ENCODE peak calls at places on chromosomes 13 and 19, in seven cellular contexts. One of them, this sample, is unnamed.
A peak's percentile ranks its signal among the peaks of the same experiment; 100 is the strongest.

GRCh38 chr13:47901451-47901850 is 99.6 kb downstream of the SUCLA2 start:
- DNase-seq in GM12878: no peak
- DNase-seq in K562: no peak
- DNase-seq in HepG2: no peak
- DNase-seq in SK-N-SH: no peak
- DNase-seq in HCT116: no peak
- DNase-seq in H1: no peak
- DNase-seq in this sample: no peak

GRCh38 chr19:7748756-7749155 is 1.4 kb upstream of the CD209 start:
- DNase-seq in GM12878: no peak
- DNase-seq in K562: no peak
- DNase-seq in HepG2: peak; percentile 14
- DNase-seq in SK-N-SH: no peak
- DNase-seq in HCT116: peak; percentile 50
- DNase-seq in H1: peak; percentile 60
- DNase-seq in this sample: peak; percentile 89

GRCh38 chr13:98941536-98941935 is 36.3 kb downstream of the DOCK9 start:
- DNase-seq in GM12878: no peak
- DNase-seq in K562: no peak
- DNase-seq in HepG2: no peak
- DNase-seq in SK-N-SH: no peak
- DNase-seq in HCT116: no peak
- DNase-seq in H1: no peak
- DNase-seq in this sample: no peak

GRCh38 chr19:3780786-3781304 is 5.3 kb downstream of the MATK start:
- DNase-seq in GM12878: no peak
- DNase-seq in K562: no peak
- DNase-seq in HepG2: no peak
- DNase-seq in SK-N-SH: no peak
- DNase-seq in HCT116: no peak
- DNase-seq in H1: no peak
- DNase-seq in this sample: no peak

GRCh38 chr19:18390075-18390909 is 4.3 kb downstream of the GDF15 start:
- DNase-seq in GM12878: no peak
- DNase-seq in K562: no peak
- DNase-seq in HepG2: no peak
- DNase-seq in SK-N-SH: no peak
- DNase-seq in HCT116: no peak
- DNase-seq in H1: no peak
- DNase-seq in this sample: no peak

GRCh38 chr13:38582133-38582532 is 104.7 kb upstream of the FREM2 start:
- DNase-seq in GM12878: no peak
- DNase-seq in K562: peak; percentile 7
- DNase-seq in HepG2: peak; percentile 47
- DNase-seq in SK-N-SH: peak; percentile 20
- DNase-seq in HCT116: no peak
- DNase-seq in H1: no peak
- DNase-seq in this sample: peak; percentile 13

GRCh38 chr19:45577111-45577905 is 7.3 kb downstream of the OPA3 start:
- DNase-seq in GM12878: no peak
- DNase-seq in K562: no peak
- DNase-seq in HepG2: peak; percentile 86
- DNase-seq in SK-N-SH: no peak
- DNase-seq in HCT116: no peak
- DNase-seq in H1: no peak
- DNase-seq in this sample: peak; percentile 77

GRCh38 chr19:48635966-48636858 is 967 bp downstream of the DBP start:
- DNase-seq in GM12878: no peak
- DNase-seq in K562: no peak
- DNase-seq in HepG2: no peak
- DNase-seq in SK-N-SH: no peak
- DNase-seq in HCT116: no peak
- DNase-seq in H1: peak; percentile 60
- DNase-seq in this sample: no peak

GRCh38 chr13:113764793-113765190 is 5.8 kb downstream of the TMEM255B start:
- DNase-seq in GM12878: no peak
- DNase-seq in K562: no peak
- DNase-seq in HepG2: no peak
- DNase-seq in SK-N-SH: no peak
- DNase-seq in HCT116: no peak
- DNase-seq in H1: no peak
- DNase-seq in this sample: no peak

GRCh38 chr19:1113278-1113985 is 9.6 kb downstream of the GPX4 start:
- DNase-seq in GM12878: peak; percentile 24
- DNase-seq in K562: peak; percentile 96
- DNase-seq in HepG2: peak; percentile 89
- DNase-seq in SK-N-SH: peak; percentile 100
- DNase-seq in HCT116: peak; percentile 80
- DNase-seq in H1: peak; percentile 99
- DNase-seq in this sample: peak; percentile 94

GRCh38 chr13:113935523-113935922 is 38.4 kb downstream of the C13orf46 start:
- DNase-seq in GM12878: no peak
- DNase-seq in K562: no peak
- DNase-seq in HepG2: no peak
- DNase-seq in SK-N-SH: peak; percentile 55
- DNase-seq in HCT116: no peak
- DNase-seq in H1: no peak
- DNase-seq in this sample: no peak

GRCh38 chr19:40576181-40576584 is 490 bp upstream of the SHKBP1 start:
- DNase-seq in GM12878: no peak
- DNase-seq in K562: peak; percentile 43
- DNase-seq in HepG2: no peak
- DNase-seq in SK-N-SH: no peak
- DNase-seq in HCT116: no peak
- DNase-seq in H1: peak; percentile 70
- DNase-seq in this sample: peak; percentile 31

GRCh38 chr19:35166100-35167063 is 11.8 kb downstream of the FXYD5 start:
- DNase-seq in GM12878: no peak
- DNase-seq in K562: peak; percentile 65
- DNase-seq in HepG2: no peak
- DNase-seq in SK-N-SH: no peak
- DNase-seq in HCT116: no peak
- DNase-seq in H1: no peak
- DNase-seq in this sample: no peak

GRCh38 chr13:36954542-36954941 is 34.5 kb upstream of the SMAD9 start:
- DNase-seq in GM12878: no peak
- DNase-seq in K562: no peak
- DNase-seq in HepG2: no peak
- DNase-seq in SK-N-SH: no peak
- DNase-seq in HCT116: no peak
- DNase-seq in H1: no peak
- DNase-seq in this sample: no peak

GRCh38 chr13:36950920-36951319 is 30.9 kb upstream of the SMAD9 start:
- DNase-seq in GM12878: no peak
- DNase-seq in K562: no peak
- DNase-seq in HepG2: no peak
- DNase-seq in SK-N-SH: no peak
- DNase-seq in HCT116: no peak
- DNase-seq in H1: no peak
- DNase-seq in this sample: no peak

GRCh38 chr13:36945078-36945477 is 25.0 kb upstream of the SMAD9 start:
- DNase-seq in GM12878: no peak
- DNase-seq in K562: no peak
- DNase-seq in HepG2: no peak
- DNase-seq in SK-N-SH: no peak
- DNase-seq in HCT116: no peak
- DNase-seq in H1: no peak
- DNase-seq in this sample: no peak

GRCh38 chr13:36950330-36950729 is 30.3 kb upstream of the SMAD9 start:
- DNase-seq in GM12878: no peak
- DNase-seq in K562: no peak
- DNase-seq in HepG2: no peak
- DNase-seq in SK-N-SH: no peak
- DNase-seq in HCT116: no peak
- DNase-seq in H1: no peak
- DNase-seq in this sample: no peak
- TF ChIP-seq JUND in GM12878: no peak
- TF ChIP-seq JUND in K562: no peak
- TF ChIP-seq JUND in HepG2: no peak
- TF ChIP-seq JUND in SK-N-SH: no peak
- TF ChIP-seq JUND in HCT116: no peak
- TF ChIP-seq JUND in H1: no peak
- TF ChIP-seq JUND in this sample: no peak

GRCh38 chr13:45194081-45194939 is 6.5 kb downstream of the KCTD4 start:
- DNase-seq in GM12878: no peak
- DNase-seq in K562: no peak
- DNase-seq in HepG2: no peak
- DNase-seq in SK-N-SH: no peak
- DNase-seq in HCT116: no peak
- DNase-seq in H1: no peak
- DNase-seq in this sample: no peak
- TF ChIP-seq JUND in GM12878: no peak
- TF ChIP-seq JUND in K562: no peak
- TF ChIP-seq JUND in HepG2: no peak
- TF ChIP-seq JUND in SK-N-SH: no peak
- TF ChIP-seq JUND in HCT116: no peak
- TF ChIP-seq JUND in H1: no peak
- TF ChIP-seq JUND in this sample: no peak

DNA sequence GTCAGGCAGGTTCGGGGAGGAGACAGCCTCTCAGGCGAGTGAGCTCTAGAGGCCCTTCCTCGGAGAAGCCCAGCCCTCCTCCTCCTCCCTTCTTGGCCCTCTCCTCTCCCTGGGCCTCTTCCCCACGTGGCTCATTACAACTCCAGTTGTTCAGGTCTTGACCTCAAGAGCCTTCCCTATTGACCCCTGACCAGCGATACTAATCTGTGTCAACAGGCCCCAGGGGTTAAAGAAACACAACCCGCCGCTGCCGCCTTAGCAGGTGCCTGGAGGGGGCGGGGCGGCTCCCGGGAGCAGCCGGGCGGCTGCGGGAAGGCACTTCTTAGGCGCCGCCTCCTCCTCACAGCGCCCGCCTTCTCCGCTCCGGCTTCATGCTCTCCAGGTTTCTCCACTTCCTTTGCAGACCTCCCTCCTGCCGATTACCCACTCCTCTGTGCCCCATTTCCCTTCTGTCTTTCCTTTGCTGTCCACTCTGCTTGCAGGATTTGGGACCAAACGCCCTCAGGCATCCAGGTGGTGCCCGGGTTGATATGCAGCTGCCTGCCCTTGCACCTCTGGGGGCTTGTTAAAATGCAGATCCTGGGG is 51.0 kb downstream of the LYL1 start:
- DNase-seq in GM12878: no peak
- DNase-seq in K562: peak; percentile 92
- DNase-seq in HepG2: peak; percentile 54
- DNase-seq in SK-N-SH: no peak
- DNase-seq in HCT116: no peak
- DNase-seq in H1: peak; percentile 85
- DNase-seq in this sample: peak; percentile 47
- TF ChIP-seq JUND in GM12878: no peak
- TF ChIP-seq JUND in K562: no peak
- TF ChIP-seq JUND in HepG2: peak; percentile 26
- TF ChIP-seq JUND in SK-N-SH: no peak
- TF ChIP-seq JUND in HCT116: no peak
- TF ChIP-seq JUND in H1: no peak
- TF ChIP-seq JUND in this sample: no peak

DNA sequence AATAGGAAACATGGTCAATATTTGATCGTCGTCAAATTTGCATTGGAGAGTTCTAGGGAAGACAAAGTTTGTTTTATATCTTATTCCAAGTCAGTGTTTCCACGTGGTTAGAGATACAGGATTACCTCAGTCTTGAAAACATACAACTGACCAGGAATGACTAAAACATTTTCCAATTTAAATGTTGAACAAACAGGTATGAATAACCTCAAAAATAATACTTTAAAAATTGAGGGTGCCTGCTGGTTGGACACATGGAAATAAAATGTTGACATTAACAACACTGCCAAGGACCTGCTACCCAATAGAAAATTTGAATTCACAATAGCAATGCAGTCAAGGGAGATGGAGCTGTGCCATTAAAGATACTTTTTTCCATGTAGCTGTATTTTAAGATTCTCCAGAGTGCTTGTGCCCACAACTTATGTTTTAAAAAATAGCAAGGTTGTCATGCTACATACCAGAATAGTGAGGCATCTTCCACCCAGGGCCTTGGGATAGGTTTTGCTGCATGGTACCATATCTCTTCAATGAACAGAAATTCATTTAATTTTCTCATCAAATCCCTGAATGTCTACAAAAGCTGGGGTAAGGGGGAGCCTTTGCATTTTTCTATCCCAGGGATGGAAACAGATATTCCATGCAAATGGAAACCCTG is 260.8 kb downstream of the EFNB2 start:
- DNase-seq in GM12878: no peak
- DNase-seq in K562: no peak
- DNase-seq in HepG2: no peak
- DNase-seq in SK-N-SH: no peak
- DNase-seq in HCT116: no peak
- DNase-seq in H1: no peak
- DNase-seq in this sample: no peak
- TF ChIP-seq JUND in GM12878: no peak
- TF ChIP-seq JUND in K562: no peak
- TF ChIP-seq JUND in HepG2: no peak
- TF ChIP-seq JUND in SK-N-SH: no peak
- TF ChIP-seq JUND in HCT116: no peak
- TF ChIP-seq JUND in H1: no peak
- TF ChIP-seq JUND in this sample: no peak

DNA sequence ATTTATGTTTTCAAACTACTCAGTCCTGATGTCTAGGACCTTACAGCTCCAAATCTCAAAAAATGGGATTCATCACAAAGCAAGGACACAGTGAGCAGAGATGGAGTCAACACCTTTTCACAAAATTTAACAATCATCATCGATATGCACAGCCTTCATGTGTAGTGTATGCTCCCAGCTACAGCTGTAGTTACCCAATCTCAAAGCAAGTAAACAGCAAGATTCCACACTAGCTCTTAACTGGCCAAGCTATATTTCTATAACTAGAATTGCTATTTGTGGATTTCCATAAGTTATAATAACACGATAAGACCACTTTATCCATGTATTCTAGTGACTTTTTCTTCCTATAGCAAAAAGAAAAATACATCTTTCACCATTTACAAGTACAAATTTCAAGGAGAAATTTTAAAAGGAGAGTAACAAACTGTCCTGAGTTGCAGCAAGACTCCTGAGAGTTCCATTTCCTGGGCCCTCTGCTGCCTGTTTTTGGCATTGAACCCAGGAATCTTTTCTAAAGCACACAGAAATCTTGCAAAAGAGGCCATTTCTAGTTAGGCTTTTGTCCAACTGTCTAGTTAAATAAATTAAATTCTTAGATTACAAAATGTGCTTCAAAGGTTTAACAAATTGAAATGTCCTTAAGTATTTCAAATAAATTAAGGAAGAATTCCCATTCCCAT is 460.6 kb downstream of the FGF14 start:
- DNase-seq in GM12878: no peak
- DNase-seq in K562: no peak
- DNase-seq in HepG2: no peak
- DNase-seq in SK-N-SH: peak; percentile 14
- DNase-seq in HCT116: no peak
- DNase-seq in H1: no peak
- DNase-seq in this sample: peak; percentile 6
- TF ChIP-seq JUND in GM12878: no peak
- TF ChIP-seq JUND in K562: no peak
- TF ChIP-seq JUND in HepG2: no peak
- TF ChIP-seq JUND in SK-N-SH: no peak
- TF ChIP-seq JUND in HCT116: no peak
- TF ChIP-seq JUND in H1: no peak
- TF ChIP-seq JUND in this sample: no peak

This sample was measured in T47D.